ENCODE peak calls at places on chromosomes 4 and X, in eight cellular contexts. A is ovary, L is SK-N-SH, S is transverse colon, C is esophagus muscularis mucosa, H is A549, E is sigmoid colon, G is suprapubic skin. M is an unnamed sample.

GRCh38 chr4:111736516-111736915 is 408.7 kb upstream of the FAM241A start:
- DNase-seq in A (no peak), L (no peak), S (no peak), C (no peak), H (no peak), E (no peak), G (no peak), M (no peak)

GRCh38 chrX:150365953-150366911 is 3.1 kb downstream of the MAMLD1 start:
- DNase-seq in A (peak), L (no peak), S (peak), C (no peak), H (no peak), E (peak), G (peak), M (peak)

GRCh38 chr4:37758226-37758625 is 68.3 kb upstream of the PGM2 start:
- DNase-seq in A (peak), L (no peak), S (no peak), C (no peak), H (no peak), E (peak), G (no peak), M (no peak)

GRCh38 chrX:23901065-23901464 is 6.7 kb downstream of the APOO start:
- DNase-seq in A (no peak), L (no peak), S (no peak), C (no peak), H (peak), E (no peak), G (no peak), M (no peak)

GRCh38 chrX:41009816-41010187 is 75.4 kb upstream of the USP9X start:
- DNase-seq in A (no peak), L (no peak), S (no peak), C (no peak), H (no peak), E (no peak), G (no peak), M (no peak)

GRCh38 chrX:112961981-112962380 is 121.3 kb upstream of the AMOT start:
- DNase-seq in A (no peak), L (no peak), S (no peak), C (no peak), H (no peak), E (no peak), G (no peak), M (no peak)

GRCh38 chr4:8242782-8243556 is 26.6 kb upstream of the HTRA3 start:
- DNase-seq in A (no peak), L (no peak), S (no peak), C (no peak), H (no peak), E (no peak), G (no peak), M (no peak)

GRCh38 chr4:8917868-8918783 is 46.5 kb upstream of the HMX1 start:
- DNase-seq in A (peak), L (peak), S (peak), C (peak), H (peak), E (peak), G (peak), M (peak)

GRCh38 chrX:120753413-120754251 is 122.0 kb downstream of the CT47B1 start:
- DNase-seq in A (no peak), L (no peak), S (peak), C (no peak), H (no peak), E (no peak), G (no peak), M (no peak)

GRCh38 chr4:13126976-13127910 is 356.9 kb downstream of the RAB28 start:
- DNase-seq in A (no peak), L (no peak), S (no peak), C (no peak), H (no peak), E (no peak), G (no peak), M (no peak)

GRCh38 chrX:36241397-36241796 is 321.9 kb downstream of the CFAP47 start:
- DNase-seq in A (no peak), L (no peak), S (no peak), C (no peak), H (no peak), E (no peak), G (no peak), M (no peak)

GRCh38 chr4:81844717-81845116 is 373.0 kb upstream of the RASGEF1B start:
- DNase-seq in A (peak), L (peak), S (peak), C (no peak), H (peak), E (peak), G (peak), M (peak)

GRCh38 chr4:95701500-95701899 is 138.4 kb upstream of the PDHA2 start:
- DNase-seq in A (peak), L (no peak), S (no peak), C (no peak), H (no peak), E (no peak), G (no peak), M (no peak)

GRCh38 chr4:99166544-99166943 is 22.4 kb upstream of the ADH4 start:
- DNase-seq in A (no peak), L (no peak), S (no peak), C (no peak), H (no peak), E (no peak), G (no peak), M (no peak)

GRCh38 chr4:109410776-109411175 is 22.8 kb upstream of the SEC24B start:
- DNase-seq in A (no peak), L (no peak), S (no peak), C (no peak), H (no peak), E (no peak), G (no peak), M (no peak)

GRCh38 chrX:39633293-39633692 is 464.5 kb downstream of the BCOR start:
- DNase-seq in A (no peak), L (peak), S (no peak), C (no peak), H (no peak), E (no peak), G (no peak), M (no peak)

GRCh38 chr4:15233626-15234025 is 194.2 kb upstream of the C1QTNF7 start:
- DNase-seq in A (no peak), L (no peak), S (no peak), C (no peak), H (no peak), E (no peak), G (no peak), M (no peak)

GRCh38 chr4:82900016-82900334 is 560 bp upstream of the THAP9 start:
- DNase-seq in A (no peak), L (no peak), S (no peak), C (no peak), H (peak), E (peak), G (no peak), M (no peak)

GRCh38 chr4:95549246-95550138 is 719 bp upstream of the UNC5C start:
- DNase-seq in A (peak), L (peak), S (peak), C (no peak), H (no peak), E (peak), G (no peak), M (peak)

GRCh38 chrX:152905081-152905420 is 7.2 kb downstream of the ZNF185 start:
- DNase-seq in A (no peak), L (no peak), S (no peak), C (no peak), H (no peak), E (no peak), G (no peak), M (no peak)

GRCh38 chrX:122777766-122778165 is 406.3 kb upstream of the GRIA3 start:
- DNase-seq in A (no peak), L (no peak), S (no peak), C (no peak), H (no peak), E (no peak), G (no peak), M (no peak)

GRCh38 chrX:30635630-30636029 is 17.6 kb upstream of the GK start:
- DNase-seq in A (no peak), L (peak), S (no peak), C (no peak), H (no peak), E (no peak), G (no peak), M (no peak)

GRCh38 chr4:73187325-73187724 is 71.3 kb downstream of the ANKRD17 start:
- DNase-seq in A (no peak), L (no peak), S (no peak), C (no peak), H (no peak), E (no peak), G (no peak), M (no peak)

GRCh38 chr4:169361741-169362140 is 91.0 kb upstream of the SH3RF1 start:
- DNase-seq in A (no peak), L (no peak), S (no peak), C (no peak), H (no peak), E (no peak), G (no peak), M (no peak)

DNA sequence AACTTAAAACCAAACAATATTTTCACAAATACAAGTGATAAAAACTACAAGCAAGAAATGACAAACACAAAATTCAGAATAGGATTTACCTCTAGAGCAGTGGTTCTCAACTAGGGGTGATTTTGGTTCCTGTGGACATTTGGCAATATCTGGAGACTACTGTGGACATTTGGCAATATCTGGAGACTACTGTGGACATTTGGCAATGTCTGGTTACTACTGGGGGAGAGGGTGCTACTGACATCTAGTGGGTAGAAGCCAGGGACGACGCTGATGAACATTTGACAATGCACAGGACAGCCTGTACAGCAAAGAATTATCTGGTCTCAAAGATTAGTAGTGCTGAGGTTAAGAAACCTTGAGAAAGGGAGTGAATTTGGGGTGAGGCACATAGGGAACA is 169.8 kb downstream of the CLCN4 start:
- DNase-seq in A (no peak), L (peak), S (no peak), C (no peak), H (peak), E (no peak), G (no peak), M (no peak)
- TF ChIP-seq EP300 in A (no peak), L (no peak), S (no peak), C (no peak), H (no peak), E (no peak), G (no peak), M (no peak)

GRCh38 chr4:79042079-79042674 is 102.9 kb upstream of the PAQR3 start:
- DNase-seq in A (no peak), L (peak), S (no peak), C (no peak), H (no peak), E (no peak), G (no peak), M (peak)
- TF ChIP-seq EP300 in A (no peak), L (no peak), S (no peak), C (no peak), H (no peak), E (no peak), G (no peak), M (no peak)

DNA sequence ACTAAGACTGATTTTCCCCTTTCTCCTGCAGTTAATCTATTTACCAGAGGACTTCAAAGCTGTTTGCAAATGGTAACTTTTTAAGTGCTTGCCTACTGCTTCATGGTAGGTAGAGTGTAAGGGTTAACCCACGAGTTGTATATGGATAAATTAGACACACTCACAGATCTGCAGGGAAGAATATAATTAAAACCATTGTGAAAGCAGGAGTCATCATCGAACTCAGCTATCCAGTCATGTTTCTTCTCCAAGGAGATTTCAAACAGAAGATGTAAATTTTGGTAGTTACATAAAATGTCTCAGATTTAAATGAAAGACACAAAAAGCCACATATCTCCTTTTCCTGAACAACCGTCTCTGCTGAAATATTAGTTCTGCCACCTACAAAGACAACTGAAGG is 549 bp upstream of the XG start:
- DNase-seq in A (no peak), L (no peak), S (no peak), C (no peak), H (no peak), E (no peak), G (no peak), M (no peak)
- TF ChIP-seq EP300 in A (no peak), L (no peak), S (no peak), C (no peak), H (no peak), E (no peak), G (no peak), M (no peak)

GRCh38 chrX:2921750-2922149 is 7.4 kb downstream of the ARSD start:
- DNase-seq in A (no peak), L (no peak), S (no peak), C (no peak), H (no peak), E (no peak), G (no peak), M (no peak)

GRCh38 chrX:2921193-2921592 is 7.9 kb downstream of the ARSD start:
- DNase-seq in A (no peak), L (no peak), S (no peak), C (no peak), H (no peak), E (no peak), G (no peak), M (no peak)

GRCh38 chrX:2913118-2913517 is 16.0 kb downstream of the ARSD start:
- DNase-seq in A (no peak), L (no peak), S (no peak), C (no peak), H (no peak), E (no peak), G (no peak), M (no peak)

GRCh38 chrX:2917767-2918166 is 11.4 kb downstream of the ARSD start:
- DNase-seq in A (no peak), L (no peak), S (no peak), C (no peak), H (no peak), E (no peak), G (no peak), M (no peak)
- TF ChIP-seq EP300 in A (no peak), L (no peak), S (no peak), C (no peak), H (no peak), E (no peak), G (no peak), M (no peak)